ENCODE peak calls at places on chromosomes 7 and 10, in eight cellular contexts. One of them, this sample, is unnamed.

GRCh38 chr10:92845926-92846325 is 2.4 kb upstream of the EXOC6 start:
- DNase-seq in naive thymus-derived CD8-positive, alpha-beta T cell: no peak
- DNase-seq in kidney tubule cell: no peak
- DNase-seq in fibroblast of mammary gland: no peak
- DNase-seq in cardiac muscle cell: no peak
- DNase-seq in germinal center: no peak
- DNase-seq in NCI-H510A treated with DMSO at 0.1 percent for 48 hours: no peak
- DNase-seq in stimulated activated CD8-positive, alpha-beta memory T cell treated with anti-CD3 and anti-CD28 coated beads, Interleukin-4, amount 100 ng/mL, for 24 hours: no peak
- DNase-seq in this sample: no peak

GRCh38 chr10:129402459-129402858 is 64.6 kb upstream of the MGMT start:
- DNase-seq in naive thymus-derived CD8-positive, alpha-beta T cell: no peak
- DNase-seq in kidney tubule cell: no peak
- DNase-seq in fibroblast of mammary gland: no peak
- DNase-seq in cardiac muscle cell: no peak
- DNase-seq in germinal center: no peak
- DNase-seq in NCI-H510A treated with DMSO at 0.1 percent for 48 hours: no peak
- DNase-seq in stimulated activated CD8-positive, alpha-beta memory T cell treated with anti-CD3 and anti-CD28 coated beads, Interleukin-4, amount 100 ng/mL, for 24 hours: no peak
- DNase-seq in this sample: no peak

GRCh38 chr10:91196268-91197043 is 24.0 kb upstream of the PCGF5 start:
- DNase-seq in naive thymus-derived CD8-positive, alpha-beta T cell: no peak
- DNase-seq in kidney tubule cell: no peak
- DNase-seq in fibroblast of mammary gland: no peak
- DNase-seq in cardiac muscle cell: no peak
- DNase-seq in germinal center: no peak
- DNase-seq in NCI-H510A treated with DMSO at 0.1 percent for 48 hours: peak; percentile 29
- DNase-seq in stimulated activated CD8-positive, alpha-beta memory T cell treated with anti-CD3 and anti-CD28 coated beads, Interleukin-4, amount 100 ng/mL, for 24 hours: no peak
- DNase-seq in this sample: no peak

GRCh38 chr7:158160199-158160598 is 427.4 kb downstream of the PTPRN2 start:
- DNase-seq in naive thymus-derived CD8-positive, alpha-beta T cell: no peak
- DNase-seq in kidney tubule cell: no peak
- DNase-seq in fibroblast of mammary gland: no peak
- DNase-seq in cardiac muscle cell: no peak
- DNase-seq in germinal center: no peak
- DNase-seq in NCI-H510A treated with DMSO at 0.1 percent for 48 hours: no peak
- DNase-seq in stimulated activated CD8-positive, alpha-beta memory T cell treated with anti-CD3 and anti-CD28 coated beads, Interleukin-4, amount 100 ng/mL, for 24 hours: no peak
- DNase-seq in this sample: no peak

GRCh38 chr10:90849956-90850749 is 7.7 kb downstream of the HTR7 start:
- DNase-seq in naive thymus-derived CD8-positive, alpha-beta T cell: no peak
- DNase-seq in kidney tubule cell: no peak
- DNase-seq in fibroblast of mammary gland: peak; percentile 79
- DNase-seq in cardiac muscle cell: no peak
- DNase-seq in germinal center: no peak
- DNase-seq in NCI-H510A treated with DMSO at 0.1 percent for 48 hours: no peak
- DNase-seq in stimulated activated CD8-positive, alpha-beta memory T cell treated with anti-CD3 and anti-CD28 coated beads, Interleukin-4, amount 100 ng/mL, for 24 hours: no peak
- DNase-seq in this sample: no peak

GRCh38 chr7:131015131-131015954 is 281.3 kb upstream of the KLF14 start:
- DNase-seq in naive thymus-derived CD8-positive, alpha-beta T cell: no peak
- DNase-seq in kidney tubule cell: peak; percentile 78
- DNase-seq in fibroblast of mammary gland: peak; percentile 67
- DNase-seq in cardiac muscle cell: no peak
- DNase-seq in germinal center: no peak
- DNase-seq in NCI-H510A treated with DMSO at 0.1 percent for 48 hours: no peak
- DNase-seq in stimulated activated CD8-positive, alpha-beta memory T cell treated with anti-CD3 and anti-CD28 coated beads, Interleukin-4, amount 100 ng/mL, for 24 hours: no peak
- DNase-seq in this sample: no peak

GRCh38 chr10:22681783-22682183 is 32.6 kb downstream of the PIP4K2A start:
- DNase-seq in naive thymus-derived CD8-positive, alpha-beta T cell: peak; percentile 41
- DNase-seq in kidney tubule cell: peak; percentile 84
- DNase-seq in fibroblast of mammary gland: peak; percentile 86
- DNase-seq in cardiac muscle cell: no peak
- DNase-seq in germinal center: no peak
- DNase-seq in NCI-H510A treated with DMSO at 0.1 percent for 48 hours: no peak
- DNase-seq in stimulated activated CD8-positive, alpha-beta memory T cell treated with anti-CD3 and anti-CD28 coated beads, Interleukin-4, amount 100 ng/mL, for 24 hours: no peak
- DNase-seq in this sample: peak; percentile 69

GRCh38 chr10:44307691-44308090 is 77.2 kb downstream of the CXCL12 start:
- DNase-seq in naive thymus-derived CD8-positive, alpha-beta T cell: no peak
- DNase-seq in kidney tubule cell: no peak
- DNase-seq in fibroblast of mammary gland: no peak
- DNase-seq in cardiac muscle cell: no peak
- DNase-seq in germinal center: no peak
- DNase-seq in NCI-H510A treated with DMSO at 0.1 percent for 48 hours: no peak
- DNase-seq in stimulated activated CD8-positive, alpha-beta memory T cell treated with anti-CD3 and anti-CD28 coated beads, Interleukin-4, amount 100 ng/mL, for 24 hours: no peak
- DNase-seq in this sample: no peak

GRCh38 chr7:157011333-157012112 is 1.1 kb upstream of the MNX1 start:
- DNase-seq in naive thymus-derived CD8-positive, alpha-beta T cell: no peak
- DNase-seq in kidney tubule cell: no peak
- DNase-seq in fibroblast of mammary gland: no peak
- DNase-seq in cardiac muscle cell: no peak
- DNase-seq in germinal center: no peak
- DNase-seq in NCI-H510A treated with DMSO at 0.1 percent for 48 hours: peak; percentile 84
- DNase-seq in stimulated activated CD8-positive, alpha-beta memory T cell treated with anti-CD3 and anti-CD28 coated beads, Interleukin-4, amount 100 ng/mL, for 24 hours: no peak
- DNase-seq in this sample: no peak

GRCh38 chr10:52064084-52064845 is 249.8 kb upstream of the DKK1 start:
- DNase-seq in naive thymus-derived CD8-positive, alpha-beta T cell: no peak
- DNase-seq in kidney tubule cell: no peak
- DNase-seq in fibroblast of mammary gland: no peak
- DNase-seq in cardiac muscle cell: no peak
- DNase-seq in germinal center: no peak
- DNase-seq in NCI-H510A treated with DMSO at 0.1 percent for 48 hours: no peak
- DNase-seq in stimulated activated CD8-positive, alpha-beta memory T cell treated with anti-CD3 and anti-CD28 coated beads, Interleukin-4, amount 100 ng/mL, for 24 hours: no peak
- DNase-seq in this sample: no peak